ENCODE peak calls at places on chromosomes 6 and 20, in five cellular contexts. L is Panc1, F is HepG2, W is HCT116, Z is GM23338. X is an unnamed sample. For H3K36me3, the result is how much of the 10 kb centered on the place peaks cover.

GRCh38 chr20:36848078-36848660 is 27.8 kb upstream of the TLDC2 start:
- ATAC-seq in L (no peak), F (no peak), W (no peak), Z (no peak), X (peak)

GRCh38 chr20:62928246-62928939 is 2.1 kb upstream of the DIDO1 start:
- ATAC-seq in L (no peak), F (no peak), W (no peak), Z (peak), X (no peak)

GRCh38 chr6:80357674-80358073 is 251.2 kb downstream of the BCKDHB start:
- ATAC-seq in L (no peak), F (no peak), W (no peak), Z (no peak), X (peak)

GRCh38 chr6:165573671-165574070 is 89.4 kb downstream of the PDE10A start:
- ATAC-seq in L (peak), F (no peak), W (no peak), Z (peak), X (peak)

GRCh38 chr6:30845183-30845582 is 39.1 kb upstream of the DDR1 start:
- ATAC-seq in L (no peak), F (no peak), W (no peak), Z (peak), X (no peak)

GRCh38 chr6:70673601-70674000 is 5.9 kb downstream of the SMAP1 start:
- ATAC-seq in L (no peak), F (no peak), W (no peak), Z (peak), X (no peak)

GRCh38 chr6:105569706-105570105 is 166.8 kb upstream of the PREP start:
- ATAC-seq in L (no peak), F (no peak), W (no peak), Z (no peak), X (no peak)

GRCh38 chr20:39983183-39983582 is 705.9 kb downstream of the MAFB start:
- ATAC-seq in L (no peak), F (no peak), W (no peak), Z (no peak), X (no peak)

GRCh38 chr20:41509316-41509715 is 108.9 kb downstream of the CHD6 start:
- ATAC-seq in L (no peak), F (no peak), W (no peak), Z (no peak), X (no peak)

GRCh38 chr6:26071135-26071534 is 16.1 kb upstream of the HFE start:
- ATAC-seq in L (no peak), F (peak), W (peak), Z (peak), X (peak)

GRCh38 chr6:15362274-15363160 is 116.6 kb downstream of the JARID2 start:
- ATAC-seq in L (no peak), F (peak), W (no peak), Z (no peak), X (no peak)

GRCh38 chr6:83431545-83432165 is 804 bp upstream of the ME1 start:
- ATAC-seq in L (peak), F (no peak), W (peak), Z (peak), X (no peak)

GRCh38 chr6:145815351-145815772 is 767 bp upstream of the FBXO30 start:
- ATAC-seq in L (peak), F (peak), W (no peak), Z (peak), X (peak)

GRCh38 chr20:22763257-22763906 is 179.0 kb upstream of the FOXA2 start:
- ATAC-seq in L (no peak), F (no peak), W (peak), Z (no peak), X (peak)

GRCh38 chr6:156658596-156659316 is 118.4 kb upstream of the ARID1B start:
- ATAC-seq in L (no peak), F (no peak), W (no peak), Z (no peak), X (no peak)

GRCh38 chr6:114740547-114740946 is 397.7 kb upstream of the HS3ST5 start:
- ATAC-seq in L (no peak), F (no peak), W (no peak), Z (no peak), X (no peak)

GRCh38 chr20:37081717-37082289 is 14.0 kb downstream of the RBL1 start:
- ATAC-seq in L (no peak), F (peak), W (peak), Z (no peak), X (no peak)

GRCh38 chr6:105981002-105981887 is 104.9 kb upstream of the PRDM1 start:
- ATAC-seq in L (no peak), F (no peak), W (no peak), Z (peak), X (no peak)

GRCh38 chr6:13524801-13525508 is 37.6 kb upstream of the GFOD1 start:
- ATAC-seq in L (no peak), F (no peak), W (no peak), Z (no peak), X (no peak)

GRCh38 chr6:53264337-53264736 is 84.4 kb downstream of the ELOVL5 start:
- ATAC-seq in L (no peak), F (peak), W (no peak), Z (no peak), X (no peak)

GRCh38 chr6:159151266-159151855 is 17.8 kb upstream of the FNDC1 start:
- ATAC-seq in L (no peak), F (peak), W (peak), Z (no peak), X (no peak)

GRCh38 chr6:144178323-144178722 is 28.0 kb downstream of the STX11 start:
- ATAC-seq in L (no peak), F (no peak), W (no peak), Z (no peak), X (no peak)

GRCh38 chr20:35497780-35498189 is 31.7 kb downstream of the C20orf173 start:
- ATAC-seq in L (no peak), F (no peak), W (no peak), Z (no peak), X (peak)

GRCh38 chr6:33430334-33430733 is 10.5 kb downstream of the SYNGAP1 start:
- ATAC-seq in L (no peak), F (no peak), W (no peak), Z (no peak), X (no peak)

GRCh38 chr6:33431880-33432541 is 12.1 kb downstream of the SYNGAP1 start:
- ATAC-seq in L (no peak), F (no peak), W (no peak), Z (peak), X (no peak)

GRCh38 chr6:33432546-33432945 is 12.7 kb downstream of the SYNGAP1 start:
- ATAC-seq in L (no peak), F (no peak), W (no peak), Z (no peak), X (no peak)

GRCh38 chr6:33429745-33430042 is 9.8 kb downstream of the SYNGAP1 start:
- ATAC-seq in L (no peak), F (no peak), W (no peak), Z (no peak), X (no peak)

DNA sequence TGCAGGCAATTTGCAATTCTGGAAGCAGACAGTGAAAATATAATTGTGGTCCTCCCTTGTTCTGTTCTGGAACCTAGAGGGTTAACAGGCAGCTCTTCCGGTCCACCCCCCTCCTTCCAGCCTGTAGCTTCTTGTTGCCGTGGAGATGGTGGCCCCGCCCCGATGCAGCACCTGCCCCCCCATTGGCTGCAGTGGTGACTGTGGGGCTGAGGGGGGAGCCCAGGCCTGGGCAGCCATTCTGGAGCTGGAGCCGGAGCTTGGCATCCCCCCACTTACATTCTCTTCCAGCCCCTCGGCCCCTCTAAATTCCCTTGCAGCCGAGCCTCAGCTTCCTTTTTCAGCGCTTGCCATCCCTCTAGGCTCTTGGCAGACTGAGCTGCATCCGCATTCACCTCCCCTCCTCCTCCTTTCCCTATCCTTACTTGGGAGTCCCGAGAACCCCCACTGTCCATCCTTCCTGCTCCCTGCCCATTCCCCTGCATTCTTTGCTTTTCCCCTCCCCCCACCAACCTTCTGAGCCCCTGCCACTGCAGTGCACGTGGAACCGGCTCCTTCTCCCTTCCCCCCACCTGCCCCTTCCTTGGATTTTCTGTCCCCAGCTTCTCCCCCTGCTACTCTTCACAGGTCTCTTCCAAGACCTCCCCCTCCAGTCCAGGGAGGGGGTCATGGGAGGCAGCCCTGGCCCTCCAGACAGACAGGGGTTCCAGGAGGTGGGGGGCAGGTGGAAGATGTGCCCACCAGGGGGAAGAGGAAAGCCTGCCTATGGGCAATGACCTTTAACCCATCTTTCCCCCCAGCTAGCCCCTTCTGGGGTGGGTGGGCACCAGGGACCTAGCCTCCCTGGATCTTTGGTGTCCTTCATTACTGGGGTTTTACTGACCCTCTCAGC is 11.4 kb downstream of the SYNGAP1 start:
- ATAC-seq in L (peak), F (peak), W (peak), Z (peak), X (peak)
- TF ChIP-seq CTCF in L (no peak), F (no peak), W (no peak), Z (no peak), X (no peak)

GRCh38 chr6:74581681-74582080 is 624.2 kb downstream of the COL12A1 start:
- ATAC-seq in L (no peak), F (no peak), W (no peak), Z (no peak), X (no peak)
- TF ChIP-seq POLR2AphosphoS5 in L (no peak), F (no peak), W (no peak), Z (no peak), X (no peak)

GRCh38 chr20:50928469-50928868 is 2.8 kb downstream of the ADNP start:
- ATAC-seq in L (no peak), F (no peak), W (no peak), Z (no peak), X (no peak)
- H3K36me3 ChIP-seq in L (under half), F (under half), W (under half), Z (under half), X (under half)

GRCh38 chr6:136201735-136202134 is 48.4 kb downstream of the MTFR2 start:
- ATAC-seq in L (no peak), F (no peak), W (no peak), Z (no peak), X (no peak)
- TF ChIP-seq CTCF in L (no peak), F (no peak), W (no peak), Z (no peak), X (no peak)

GRCh38 chr20:46363874-46364669 is 42.3 kb downstream of the ELMO2 start:
- ATAC-seq in L (peak), F (peak), W (peak), Z (peak), X (peak)

GRCh38 chr20:46364670-46365482 is 41.5 kb downstream of the ELMO2 start:
- ATAC-seq in L (no peak), F (no peak), W (no peak), Z (no peak), X (no peak)

GRCh38 chr20:46361811-46362210 is 44.6 kb downstream of the ELMO2 start:
- ATAC-seq in L (no peak), F (no peak), W (no peak), Z (no peak), X (no peak)

GRCh38 chr20:46361386-46361785 is 45.0 kb downstream of the ELMO2 start:
- ATAC-seq in L (no peak), F (no peak), W (no peak), Z (no peak), X (no peak)

DNA sequence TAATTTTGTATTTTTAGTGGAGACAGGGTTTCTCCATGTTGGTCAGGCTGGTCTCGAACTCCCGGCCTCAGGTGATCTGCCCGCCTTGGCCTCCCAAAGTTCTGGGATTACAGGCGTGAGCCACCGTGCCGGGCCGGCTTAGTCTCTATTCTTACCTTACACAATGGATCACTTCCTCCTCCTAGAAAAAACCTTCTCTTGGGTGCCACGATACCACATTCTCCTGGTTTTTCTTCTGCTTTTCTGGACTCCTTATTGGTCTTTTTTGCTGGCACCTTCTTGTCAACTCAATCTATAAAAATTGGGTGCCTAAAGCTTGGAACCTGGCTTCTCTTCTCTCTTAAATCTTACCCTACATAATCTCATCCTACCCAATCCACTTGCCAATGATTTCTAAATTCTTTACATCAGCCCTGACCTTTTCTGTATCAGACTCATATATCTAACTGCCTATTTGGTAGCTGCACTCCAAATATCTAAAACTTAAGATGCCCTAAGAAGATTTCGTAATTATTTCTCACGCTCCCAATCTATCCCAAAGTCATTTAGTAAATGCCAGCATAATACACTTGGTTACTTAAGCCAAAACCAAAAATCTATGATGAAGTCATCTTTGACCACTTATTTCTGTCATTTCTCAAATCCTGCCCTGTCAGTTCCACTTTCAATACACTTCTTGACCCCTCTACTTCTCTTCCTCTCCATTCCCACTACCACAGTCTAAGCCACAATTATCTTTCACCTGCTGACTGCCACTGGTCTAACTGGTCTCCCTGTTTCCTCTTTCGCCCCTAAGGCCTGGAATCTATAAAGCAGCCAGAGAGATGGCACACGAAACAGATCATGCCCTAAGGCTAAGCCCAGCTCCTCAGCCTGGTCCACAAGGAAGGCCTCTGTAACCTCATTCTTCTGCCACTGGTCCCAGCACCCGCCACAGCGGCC is 43.2 kb downstream of the ELMO2 start:
- ATAC-seq in L (no peak), F (no peak), W (no peak), Z (no peak), X (no peak)
- TF ChIP-seq POLR2AphosphoS5 in L (no peak), F (no peak), W (no peak), Z (no peak), X (no peak)

GRCh38 chr6:90083891-90084290 is 189.6 kb downstream of the GJA10 start:
- ATAC-seq in L (no peak), F (no peak), W (no peak), Z (no peak), X (no peak)
- H3K36me3 ChIP-seq in L (under half), F (under half), W (under half), Z (under half), X (under half)

GRCh38 chr20:46202758-46203509 is 84.8 kb downstream of the CD40 start:
- ATAC-seq in L (no peak), F (no peak), W (no peak), Z (no peak), X (no peak)
- TF ChIP-seq CTCF in L (no peak), F (no peak), W (no peak), Z (no peak), X (no peak)